ENCODE peak calls at places on chromosomes 16 and 17, in six cellular contexts. One of them, this sample, is unnamed.

GRCh38 chr16:67525176-67525860 is 3.3 kb upstream of the RIPOR1 start:
- DNase-seq in CD4-positive, CD25-positive, alpha-beta regulatory T cell: no peak
- DNase-seq in stomach: no peak
- DNase-seq in heart left ventricle: no peak
- DNase-seq in cardiac muscle cell: no peak
- DNase-seq in HepG2: no peak
- DNase-seq in this sample: no peak

GRCh38 chr16:86577314-86577971 is 906 bp upstream of the FOXL1 start:
- DNase-seq in CD4-positive, CD25-positive, alpha-beta regulatory T cell: no peak
- DNase-seq in stomach: no peak
- DNase-seq in heart left ventricle: no peak
- DNase-seq in cardiac muscle cell: no peak
- DNase-seq in HepG2: no peak
- DNase-seq in this sample: no peak

GRCh38 chr16:67636713-67637112 is 8.2 kb upstream of the CARMIL2 start:
- DNase-seq in CD4-positive, CD25-positive, alpha-beta regulatory T cell: no peak
- DNase-seq in stomach: no peak
- DNase-seq in heart left ventricle: no peak
- DNase-seq in cardiac muscle cell: no peak
- DNase-seq in HepG2: no peak
- DNase-seq in this sample: no peak

GRCh38 chr17:6639014-6639650 is 1.4 kb downstream of the KIAA0753 start:
- DNase-seq in CD4-positive, CD25-positive, alpha-beta regulatory T cell: no peak
- DNase-seq in stomach: no peak
- DNase-seq in heart left ventricle: no peak
- DNase-seq in cardiac muscle cell: no peak
- DNase-seq in HepG2: no peak
- DNase-seq in this sample: no peak

GRCh38 chr17:7355053-7355452 is at the start of gene TMEM95:
- DNase-seq in CD4-positive, CD25-positive, alpha-beta regulatory T cell: no peak
- DNase-seq in stomach: no peak
- DNase-seq in heart left ventricle: peak
- DNase-seq in cardiac muscle cell: no peak
- DNase-seq in HepG2: no peak
- DNase-seq in this sample: no peak

GRCh38 chr16:75218256-75219076 is at the start of gene CTRB1:
- DNase-seq in CD4-positive, CD25-positive, alpha-beta regulatory T cell: no peak
- DNase-seq in stomach: no peak
- DNase-seq in heart left ventricle: no peak
- DNase-seq in cardiac muscle cell: no peak
- DNase-seq in HepG2: no peak
- DNase-seq in this sample: no peak

GRCh38 chr16:75614247-75614897 is 8.7 kb downstream of the ADAT1 start:
- DNase-seq in CD4-positive, CD25-positive, alpha-beta regulatory T cell: no peak
- DNase-seq in stomach: no peak
- DNase-seq in heart left ventricle: no peak
- DNase-seq in cardiac muscle cell: peak
- DNase-seq in HepG2: no peak
- DNase-seq in this sample: no peak

GRCh38 chr17:20053343-20053964 is 44.3 kb downstream of the SPECC1 start:
- DNase-seq in CD4-positive, CD25-positive, alpha-beta regulatory T cell: no peak
- DNase-seq in stomach: no peak
- DNase-seq in heart left ventricle: no peak
- DNase-seq in cardiac muscle cell: no peak
- DNase-seq in HepG2: no peak
- DNase-seq in this sample: no peak

GRCh38 chr16:83701494-83701893 is 106.3 kb upstream of the HSBP1 start:
- DNase-seq in CD4-positive, CD25-positive, alpha-beta regulatory T cell: no peak
- DNase-seq in stomach: no peak
- DNase-seq in heart left ventricle: no peak
- DNase-seq in cardiac muscle cell: peak
- DNase-seq in HepG2: peak
- DNase-seq in this sample: peak

GRCh38 chr16:12314786-12315185 is 338.3 kb downstream of the SNX29 start:
- DNase-seq in CD4-positive, CD25-positive, alpha-beta regulatory T cell: no peak
- DNase-seq in stomach: no peak
- DNase-seq in heart left ventricle: no peak
- DNase-seq in cardiac muscle cell: no peak
- DNase-seq in HepG2: no peak
- DNase-seq in this sample: no peak

GRCh38 chr16:80640316-80640715 is 99.5 kb downstream of the DYNLRB2 start:
- DNase-seq in CD4-positive, CD25-positive, alpha-beta regulatory T cell: no peak
- DNase-seq in stomach: no peak
- DNase-seq in heart left ventricle: no peak
- DNase-seq in cardiac muscle cell: no peak
- DNase-seq in HepG2: no peak
- DNase-seq in this sample: no peak

GRCh38 chr16:30491744-30492308 is 19.3 kb downstream of the ITGAL start:
- DNase-seq in CD4-positive, CD25-positive, alpha-beta regulatory T cell: no peak
- DNase-seq in stomach: no peak
- DNase-seq in heart left ventricle: no peak
- DNase-seq in cardiac muscle cell: no peak
- DNase-seq in HepG2: peak
- DNase-seq in this sample: no peak

GRCh38 chr17:83196973-83197880 is 117.8 kb downstream of the METRNL start:
- DNase-seq in CD4-positive, CD25-positive, alpha-beta regulatory T cell: no peak
- DNase-seq in stomach: no peak
- DNase-seq in heart left ventricle: peak
- DNase-seq in cardiac muscle cell: no peak
- DNase-seq in HepG2: no peak
- DNase-seq in this sample: no peak

GRCh38 chr17:55743103-55743679 is 7.7 kb upstream of the PCTP start:
- DNase-seq in CD4-positive, CD25-positive, alpha-beta regulatory T cell: no peak
- DNase-seq in stomach: peak
- DNase-seq in heart left ventricle: peak
- DNase-seq in cardiac muscle cell: no peak
- DNase-seq in HepG2: peak
- DNase-seq in this sample: peak

GRCh38 chr16:75385507-75386152 is 47.7 kb downstream of the CFDP1 start:
- DNase-seq in CD4-positive, CD25-positive, alpha-beta regulatory T cell: peak
- DNase-seq in stomach: no peak
- DNase-seq in heart left ventricle: no peak
- DNase-seq in cardiac muscle cell: peak
- DNase-seq in HepG2: peak
- DNase-seq in this sample: peak

DNA sequence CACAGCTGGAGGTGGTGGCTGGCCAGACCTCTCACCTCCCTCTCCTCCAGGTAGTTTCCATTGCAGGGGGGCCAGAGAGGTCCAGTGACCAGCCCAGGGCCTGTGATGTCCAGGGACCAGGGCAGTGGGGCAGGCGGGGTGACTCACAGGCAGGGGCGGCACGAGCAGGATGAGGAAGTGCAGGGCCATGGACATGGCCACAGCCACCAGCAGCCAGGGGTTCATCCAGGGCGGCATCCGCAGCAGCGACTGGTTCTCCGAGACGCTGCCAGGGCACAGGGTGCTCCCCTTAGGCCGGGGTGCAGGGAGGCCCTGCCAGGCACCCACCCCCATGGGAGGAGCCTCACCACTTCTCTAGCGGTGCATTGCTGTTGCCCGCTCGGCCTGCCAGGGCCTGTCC is 12.9 kb upstream of the P2RX1 start:
- DNase-seq in CD4-positive, CD25-positive, alpha-beta regulatory T cell: no peak
- DNase-seq in stomach: no peak
- DNase-seq in heart left ventricle: no peak
- DNase-seq in cardiac muscle cell: no peak
- DNase-seq in HepG2: no peak
- DNase-seq in this sample: no peak
- H3K4me3 ChIP-seq in CD4-positive, CD25-positive, alpha-beta regulatory T cell: no peak
- H3K4me3 ChIP-seq in stomach: no peak
- H3K4me3 ChIP-seq in heart left ventricle: no peak
- H3K4me3 ChIP-seq in cardiac muscle cell: no peak
- H3K4me3 ChIP-seq in HepG2: no peak
- H3K4me3 ChIP-seq in this sample: no peak

DNA sequence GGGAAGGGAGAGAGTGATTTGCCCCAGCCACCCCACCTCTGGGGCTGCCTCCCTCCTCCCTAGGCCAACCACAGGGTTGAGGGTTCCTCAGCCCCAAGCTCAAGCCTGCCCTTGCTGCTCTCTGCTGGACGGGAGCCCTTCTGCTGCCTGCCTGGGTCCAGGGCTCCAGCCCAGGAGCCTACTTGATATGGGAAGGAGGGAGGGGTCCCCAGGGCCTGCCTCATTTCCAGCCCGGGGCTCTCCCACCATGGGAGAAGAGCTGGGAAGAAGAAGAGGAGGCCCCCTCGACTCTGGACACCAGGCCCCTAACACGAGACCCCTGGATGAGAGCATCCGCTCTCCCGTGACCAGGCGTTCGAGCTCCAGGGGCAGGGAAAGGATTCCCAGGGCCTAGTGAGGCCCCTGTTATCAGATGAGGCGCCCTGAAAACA is 726 bp downstream of the SLC16A5 start:
- DNase-seq in CD4-positive, CD25-positive, alpha-beta regulatory T cell: no peak
- DNase-seq in stomach: no peak
- DNase-seq in heart left ventricle: peak
- DNase-seq in cardiac muscle cell: no peak
- DNase-seq in HepG2: no peak
- DNase-seq in this sample: no peak
- H3K4me3 ChIP-seq in CD4-positive, CD25-positive, alpha-beta regulatory T cell: no peak
- H3K4me3 ChIP-seq in stomach: peak
- H3K4me3 ChIP-seq in heart left ventricle: peak
- H3K4me3 ChIP-seq in cardiac muscle cell: peak
- H3K4me3 ChIP-seq in HepG2: peak
- H3K4me3 ChIP-seq in this sample: no peak

GRCh38 chr17:65556014-65556909 is 5.2 kb downstream of the AXIN2 start:
- DNase-seq in CD4-positive, CD25-positive, alpha-beta regulatory T cell: peak
- DNase-seq in stomach: peak
- DNase-seq in heart left ventricle: peak
- DNase-seq in cardiac muscle cell: peak
- DNase-seq in HepG2: peak
- DNase-seq in this sample: no peak

GRCh38 chr17:65557349-65558310 is 3.8 kb downstream of the AXIN2 start:
- DNase-seq in CD4-positive, CD25-positive, alpha-beta regulatory T cell: peak
- DNase-seq in stomach: no peak
- DNase-seq in heart left ventricle: no peak
- DNase-seq in cardiac muscle cell: no peak
- DNase-seq in HepG2: peak
- DNase-seq in this sample: no peak

GRCh38 chr17:65558311-65558682 is 3.2 kb downstream of the AXIN2 start:
- DNase-seq in CD4-positive, CD25-positive, alpha-beta regulatory T cell: no peak
- DNase-seq in stomach: no peak
- DNase-seq in heart left ventricle: no peak
- DNase-seq in cardiac muscle cell: no peak
- DNase-seq in HepG2: no peak
- DNase-seq in this sample: no peak

GRCh38 chr17:65558683-65559311 is 2.7 kb downstream of the AXIN2 start:
- DNase-seq in CD4-positive, CD25-positive, alpha-beta regulatory T cell: no peak
- DNase-seq in stomach: no peak
- DNase-seq in heart left ventricle: no peak
- DNase-seq in cardiac muscle cell: peak
- DNase-seq in HepG2: no peak
- DNase-seq in this sample: no peak

DNA sequence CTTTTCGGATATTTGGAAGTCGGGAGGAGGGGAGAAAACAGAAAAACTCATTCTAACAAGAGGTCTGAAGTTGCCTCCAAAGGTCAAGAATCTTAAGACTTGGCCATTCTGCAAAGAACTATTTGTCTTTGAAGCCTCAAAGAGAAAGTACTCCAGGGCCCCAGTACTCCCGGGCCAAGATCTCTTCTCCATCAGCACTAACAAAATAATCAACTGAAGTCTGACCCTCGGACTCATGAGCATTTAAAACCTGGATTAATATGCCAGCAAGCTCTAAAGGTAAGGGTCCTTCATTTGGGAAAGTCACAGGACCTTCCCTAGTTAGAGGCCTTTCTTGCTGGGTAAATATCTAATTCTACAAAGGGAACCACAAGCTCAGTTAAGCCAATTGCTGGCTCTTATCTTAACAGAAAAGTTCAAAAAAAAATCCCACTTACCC is 4.5 kb downstream of the AXIN2 start:
- DNase-seq in CD4-positive, CD25-positive, alpha-beta regulatory T cell: no peak
- DNase-seq in stomach: no peak
- DNase-seq in heart left ventricle: no peak
- DNase-seq in cardiac muscle cell: no peak
- DNase-seq in HepG2: no peak
- DNase-seq in this sample: no peak
- H3K4me3 ChIP-seq in CD4-positive, CD25-positive, alpha-beta regulatory T cell: peak
- H3K4me3 ChIP-seq in stomach: no peak
- H3K4me3 ChIP-seq in heart left ventricle: peak
- H3K4me3 ChIP-seq in cardiac muscle cell: peak
- H3K4me3 ChIP-seq in HepG2: no peak
- H3K4me3 ChIP-seq in this sample: no peak

GRCh38 chr16:19766554-19766884 is 48.4 kb downstream of the IQCK start:
- DNase-seq in CD4-positive, CD25-positive, alpha-beta regulatory T cell: no peak
- DNase-seq in stomach: no peak
- DNase-seq in heart left ventricle: no peak
- DNase-seq in cardiac muscle cell: no peak
- DNase-seq in HepG2: no peak
- DNase-seq in this sample: no peak
- H3K4me3 ChIP-seq in CD4-positive, CD25-positive, alpha-beta regulatory T cell: no peak
- H3K4me3 ChIP-seq in stomach: no peak
- H3K4me3 ChIP-seq in heart left ventricle: no peak
- H3K4me3 ChIP-seq in cardiac muscle cell: no peak
- H3K4me3 ChIP-seq in HepG2: no peak
- H3K4me3 ChIP-seq in this sample: no peak

This sample was measured in LNCaP clone FGC.